ENCODE peak calls at places on chromosome 21, in ten cellular contexts. One of them, this sample, is unnamed. For H3K4me1, the result is how much of the 10 kb centered on the place peaks cover.

GRCh38 chr21:34511154-34511553 is 856 bp downstream of the KCNE1 start:
- DNase-seq in colonic mucosa: no peak
- DNase-seq in K562: no peak
- DNase-seq in GM23248: peak
- DNase-seq in fibroblast of lung: no peak
- DNase-seq in H1: no peak
- DNase-seq in PC-3: no peak
- DNase-seq in SK-N-SH: no peak
- DNase-seq in mammary epithelial cell: peak
- DNase-seq in neuronal stem cell: no peak
- DNase-seq in this sample: no peak

GRCh38 chr21:16085436-16085835 is 355.7 kb downstream of the USP25 start:
- DNase-seq in H1: no peak
- DNase-seq in mammary epithelial cell: no peak
- DNase-seq in neuronal stem cell: no peak
- DNase-seq in SK-N-SH: no peak
- DNase-seq in K562: no peak
- DNase-seq in fibroblast of lung: peak
- DNase-seq in GM23248: peak
- DNase-seq in colonic mucosa: no peak
- DNase-seq in PC-3: peak
- DNase-seq in this sample: peak

GRCh38 chr21:14833221-14833620 is 231.6 kb downstream of the NRIP1 start:
- DNase-seq in fibroblast of lung: no peak
- DNase-seq in H1: no peak
- DNase-seq in colonic mucosa: no peak
- DNase-seq in mammary epithelial cell: no peak
- DNase-seq in SK-N-SH: no peak
- DNase-seq in GM23248: no peak
- DNase-seq in K562: peak
- DNase-seq in PC-3: no peak
- DNase-seq in neuronal stem cell: no peak
- DNase-seq in this sample: no peak

GRCh38 chr21:37562920-37563640 is 196.5 kb downstream of the DYRK1A start:
- DNase-seq in neuronal stem cell: no peak
- DNase-seq in K562: peak
- DNase-seq in mammary epithelial cell: no peak
- DNase-seq in SK-N-SH: no peak
- DNase-seq in PC-3: no peak
- DNase-seq in fibroblast of lung: no peak
- DNase-seq in H1: no peak
- DNase-seq in colonic mucosa: peak
- DNase-seq in GM23248: no peak
- DNase-seq in this sample: no peak

GRCh38 chr21:31974454-31974985 is 101.7 kb downstream of the HUNK start:
- DNase-seq in H1: no peak
- DNase-seq in mammary epithelial cell: no peak
- DNase-seq in PC-3: no peak
- DNase-seq in GM23248: no peak
- DNase-seq in neuronal stem cell: no peak
- DNase-seq in colonic mucosa: no peak
- DNase-seq in fibroblast of lung: no peak
- DNase-seq in SK-N-SH: no peak
- DNase-seq in K562: no peak
- DNase-seq in this sample: no peak

GRCh38 chr21:16794944-16795343 is 717.9 kb upstream of the CXADR start:
- DNase-seq in fibroblast of lung: peak
- DNase-seq in H1: no peak
- DNase-seq in colonic mucosa: no peak
- DNase-seq in SK-N-SH: no peak
- DNase-seq in PC-3: peak
- DNase-seq in neuronal stem cell: no peak
- DNase-seq in GM23248: peak
- DNase-seq in K562: no peak
- DNase-seq in mammary epithelial cell: peak
- DNase-seq in this sample: peak

GRCh38 chr21:32411366-32412161 is 942 bp upstream of the EVA1C start:
- DNase-seq in fibroblast of lung: peak
- DNase-seq in GM23248: peak
- DNase-seq in SK-N-SH: peak
- DNase-seq in H1: no peak
- DNase-seq in neuronal stem cell: no peak
- DNase-seq in PC-3: peak
- DNase-seq in K562: peak
- DNase-seq in colonic mucosa: peak
- DNase-seq in mammary epithelial cell: peak
- DNase-seq in this sample: peak

GRCh38 chr21:29182674-29183073 is 52.2 kb downstream of the MAP3K7CL start:
- DNase-seq in K562: no peak
- DNase-seq in PC-3: no peak
- DNase-seq in GM23248: no peak
- DNase-seq in fibroblast of lung: no peak
- DNase-seq in colonic mucosa: no peak
- DNase-seq in H1: no peak
- DNase-seq in neuronal stem cell: no peak
- DNase-seq in mammary epithelial cell: no peak
- DNase-seq in SK-N-SH: no peak
- DNase-seq in this sample: no peak

GRCh38 chr21:34029724-34030528 is 43.5 kb upstream of the MRPS6 start:
- DNase-seq in H1: peak
- DNase-seq in colonic mucosa: peak
- DNase-seq in fibroblast of lung: peak
- DNase-seq in mammary epithelial cell: peak
- DNase-seq in neuronal stem cell: peak
- DNase-seq in PC-3: peak
- DNase-seq in K562: peak
- DNase-seq in GM23248: peak
- DNase-seq in SK-N-SH: peak
- DNase-seq in this sample: peak

GRCh38 chr21:21788591-21788990 is 790.4 kb downstream of the NCAM2 start:
- DNase-seq in SK-N-SH: no peak
- DNase-seq in mammary epithelial cell: no peak
- DNase-seq in colonic mucosa: no peak
- DNase-seq in K562: no peak
- DNase-seq in fibroblast of lung: no peak
- DNase-seq in neuronal stem cell: no peak
- DNase-seq in GM23248: no peak
- DNase-seq in PC-3: no peak
- DNase-seq in H1: no peak
- DNase-seq in this sample: no peak

GRCh38 chr21:29376556-29376955 is 77.8 kb downstream of the BACH1 start:
- DNase-seq in neuronal stem cell: no peak
- DNase-seq in PC-3: peak
- DNase-seq in SK-N-SH: no peak
- DNase-seq in H1: peak
- DNase-seq in GM23248: peak
- DNase-seq in K562: peak
- DNase-seq in colonic mucosa: peak
- DNase-seq in fibroblast of lung: no peak
- DNase-seq in mammary epithelial cell: no peak
- DNase-seq in this sample: no peak

GRCh38 chr21:14613496-14613895 is 67.4 kb upstream of the SAMSN1 start:
- DNase-seq in mammary epithelial cell: no peak
- DNase-seq in PC-3: no peak
- DNase-seq in colonic mucosa: no peak
- DNase-seq in SK-N-SH: no peak
- DNase-seq in K562: no peak
- DNase-seq in H1: no peak
- DNase-seq in GM23248: no peak
- DNase-seq in neuronal stem cell: no peak
- DNase-seq in fibroblast of lung: no peak
- DNase-seq in this sample: peak

GRCh38 chr21:46559291-46559983 is 45.4 kb downstream of the S100B start:
- DNase-seq in GM23248: no peak
- DNase-seq in K562: no peak
- DNase-seq in SK-N-SH: no peak
- DNase-seq in colonic mucosa: no peak
- DNase-seq in mammary epithelial cell: no peak
- DNase-seq in fibroblast of lung: no peak
- DNase-seq in H1: no peak
- DNase-seq in PC-3: no peak
- DNase-seq in neuronal stem cell: no peak
- DNase-seq in this sample: no peak

GRCh38 chr21:39669976-39670671 is 57.4 kb downstream of the B3GALT5 start:
- DNase-seq in K562: no peak
- DNase-seq in colonic mucosa: peak
- DNase-seq in SK-N-SH: no peak
- DNase-seq in PC-3: no peak
- DNase-seq in GM23248: no peak
- DNase-seq in H1: no peak
- DNase-seq in neuronal stem cell: no peak
- DNase-seq in mammary epithelial cell: no peak
- DNase-seq in fibroblast of lung: no peak
- DNase-seq in this sample: no peak

GRCh38 chr21:43691086-43691795 is 27.7 kb upstream of the PDXK start:
- DNase-seq in SK-N-SH: no peak
- DNase-seq in PC-3: no peak
- DNase-seq in K562: no peak
- DNase-seq in neuronal stem cell: no peak
- DNase-seq in fibroblast of lung: no peak
- DNase-seq in colonic mucosa: no peak
- DNase-seq in H1: no peak
- DNase-seq in GM23248: no peak
- DNase-seq in mammary epithelial cell: no peak
- DNase-seq in this sample: no peak

GRCh38 chr21:15617968-15618367 is 111.8 kb upstream of the USP25 start:
- DNase-seq in colonic mucosa: no peak
- DNase-seq in GM23248: peak
- DNase-seq in mammary epithelial cell: peak
- DNase-seq in SK-N-SH: peak
- DNase-seq in neuronal stem cell: peak
- DNase-seq in H1: no peak
- DNase-seq in K562: no peak
- DNase-seq in fibroblast of lung: peak
- DNase-seq in PC-3: peak
- DNase-seq in this sample: peak

GRCh38 chr21:18529253-18529652 is 125.7 kb upstream of the TMPRSS15 start:
- DNase-seq in fibroblast of lung: peak
- DNase-seq in mammary epithelial cell: no peak
- DNase-seq in GM23248: peak
- DNase-seq in colonic mucosa: no peak
- DNase-seq in neuronal stem cell: no peak
- DNase-seq in PC-3: peak
- DNase-seq in SK-N-SH: no peak
- DNase-seq in H1: no peak
- DNase-seq in K562: no peak
- DNase-seq in this sample: no peak

GRCh38 chr21:43274022-43274945 is 105.5 kb downstream of the CRYAA start:
- DNase-seq in GM23248: no peak
- DNase-seq in colonic mucosa: no peak
- DNase-seq in fibroblast of lung: no peak
- DNase-seq in H1: no peak
- DNase-seq in PC-3: no peak
- DNase-seq in neuronal stem cell: no peak
- DNase-seq in mammary epithelial cell: no peak
- DNase-seq in K562: no peak
- DNase-seq in SK-N-SH: no peak
- DNase-seq in this sample: no peak

DNA sequence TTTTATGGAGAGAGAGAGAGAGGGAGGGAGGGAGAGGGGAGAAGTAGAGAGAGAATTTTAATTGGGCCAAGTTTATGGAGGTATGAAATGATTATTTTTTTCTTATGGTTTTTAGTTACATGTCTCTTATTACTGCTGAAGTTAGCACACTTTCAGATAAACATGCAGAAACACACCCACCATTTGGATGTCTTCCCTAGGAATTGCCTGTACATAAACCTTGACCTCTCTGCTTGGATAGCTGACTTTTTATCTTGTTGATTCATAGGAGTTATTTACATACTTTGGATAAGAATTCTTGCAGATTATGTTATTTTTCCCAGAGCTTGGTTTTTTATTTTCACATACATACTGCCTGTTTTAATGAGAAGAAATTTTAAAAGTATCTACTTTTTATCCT is 310.2 kb upstream of the ADAMTS5 start:
- DNase-seq in SK-N-SH: no peak
- DNase-seq in colonic mucosa: no peak
- DNase-seq in PC-3: no peak
- DNase-seq in H1: no peak
- DNase-seq in fibroblast of lung: peak
- DNase-seq in K562: no peak
- DNase-seq in GM23248: no peak
- DNase-seq in mammary epithelial cell: no peak
- DNase-seq in neuronal stem cell: no peak
- DNase-seq in this sample: no peak
- H3K4me1 ChIP-seq in SK-N-SH: under half
- H3K4me1 ChIP-seq in colonic mucosa: under half
- H3K4me1 ChIP-seq in PC-3: under half
- H3K4me1 ChIP-seq in H1: under half
- H3K4me1 ChIP-seq in fibroblast of lung: under half
- H3K4me1 ChIP-seq in K562: under half
- H3K4me1 ChIP-seq in GM23248: under half
- H3K4me1 ChIP-seq in mammary epithelial cell: under half
- H3K4me1 ChIP-seq in neuronal stem cell: under half
- H3K4me1 ChIP-seq in this sample: under half

GRCh38 chr21:25898671-25899070 is 163.9 kb downstream of the GABPA start:
- DNase-seq in GM23248: peak
- DNase-seq in fibroblast of lung: no peak
- DNase-seq in PC-3: no peak
- DNase-seq in K562: no peak
- DNase-seq in SK-N-SH: no peak
- DNase-seq in colonic mucosa: no peak
- DNase-seq in H1: no peak
- DNase-seq in neuronal stem cell: no peak
- DNase-seq in mammary epithelial cell: no peak
- DNase-seq in this sample: no peak
- H3K9ac ChIP-seq in GM23248: no peak
- H3K9ac ChIP-seq in fibroblast of lung: no peak
- H3K9ac ChIP-seq in PC-3: no peak
- H3K9ac ChIP-seq in K562: no peak
- H3K9ac ChIP-seq in SK-N-SH: no peak
- H3K9ac ChIP-seq in colonic mucosa: no peak
- H3K9ac ChIP-seq in H1: no peak
- H3K9ac ChIP-seq in neuronal stem cell: no peak
- H3K9ac ChIP-seq in mammary epithelial cell: no peak
- H3K9ac ChIP-seq in this sample: no peak

GRCh38 chr21:42220138-42220701 is 1.3 kb downstream of the ABCG1 start:
- DNase-seq in neuronal stem cell: peak
- DNase-seq in fibroblast of lung: peak
- DNase-seq in SK-N-SH: peak
- DNase-seq in K562: peak
- DNase-seq in mammary epithelial cell: peak
- DNase-seq in PC-3: peak
- DNase-seq in GM23248: peak
- DNase-seq in colonic mucosa: peak
- DNase-seq in H1: no peak
- DNase-seq in this sample: peak
- H3K4me3 ChIP-seq in neuronal stem cell: no peak
- H3K4me3 ChIP-seq in fibroblast of lung: peak
- H3K4me3 ChIP-seq in SK-N-SH: peak
- H3K4me3 ChIP-seq in K562: no peak
- H3K4me3 ChIP-seq in mammary epithelial cell: peak
- H3K4me3 ChIP-seq in PC-3: peak
- H3K4me3 ChIP-seq in GM23248: peak
- H3K4me3 ChIP-seq in colonic mucosa: peak
- H3K4me3 ChIP-seq in H1: peak
- H3K4me3 ChIP-seq in this sample: peak

DNA sequence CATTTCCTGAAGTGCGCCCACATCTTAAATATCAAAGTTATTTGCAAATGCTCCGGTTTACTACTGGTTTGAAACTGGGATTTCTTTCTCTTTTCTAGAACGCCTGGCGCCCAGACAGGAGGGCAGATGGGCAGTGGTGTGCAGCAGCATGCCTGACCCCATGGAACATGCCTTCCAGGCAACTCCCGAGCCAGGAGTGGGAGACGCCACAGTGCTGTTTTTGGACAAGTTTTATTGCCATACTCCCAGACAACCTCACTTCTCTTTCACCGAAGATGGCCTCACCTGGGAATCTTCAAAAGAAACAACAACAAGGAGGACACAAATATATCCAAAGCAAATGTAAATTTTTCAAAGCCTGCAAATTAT is 21.5 kb downstream of the UBE2G2 start:
- DNase-seq in H1: no peak
- DNase-seq in GM23248: no peak
- DNase-seq in mammary epithelial cell: no peak
- DNase-seq in SK-N-SH: no peak
- DNase-seq in K562: no peak
- DNase-seq in fibroblast of lung: no peak
- DNase-seq in neuronal stem cell: no peak
- DNase-seq in colonic mucosa: no peak
- DNase-seq in PC-3: no peak
- DNase-seq in this sample: no peak
- H3K4me1 ChIP-seq in H1: under half
- H3K4me1 ChIP-seq in GM23248: under half
- H3K4me1 ChIP-seq in mammary epithelial cell: under half
- H3K4me1 ChIP-seq in SK-N-SH: under half
- H3K4me1 ChIP-seq in K562: under half
- H3K4me1 ChIP-seq in fibroblast of lung: under half
- H3K4me1 ChIP-seq in neuronal stem cell: under half
- H3K4me1 ChIP-seq in colonic mucosa: under half
- H3K4me1 ChIP-seq in PC-3: under half
- H3K4me1 ChIP-seq in this sample: under half